ENCODE peak calls at places on chromosomes 12 and 14, in five cellular contexts. R is RPMI7951, I is skeletal muscle cell, G is anterior cingulate cortex, X is fibroblast of lung. H is an unnamed sample.

GRCh38 chr14:23126548-23127278 is 7.7 kb upstream of the CEBPE start:
- DNase-seq in R (no peak), I (no peak), G (no peak), X (no peak), H (no peak)

GRCh38 chr12:31715283-31715825 is 13.5 kb downstream of the AMN1 start:
- DNase-seq in R (no peak), I (no peak), G (no peak), X (peak), H (no peak)

GRCh38 chr12:3117144-3117581 is 40.0 kb downstream of the TSPAN9 start:
- DNase-seq in R (peak), I (peak), G (no peak), X (peak), H (peak)

GRCh38 chr14:61326847-61327246 is 5.5 kb downstream of the PRKCH start:
- DNase-seq in R (no peak), I (peak), G (no peak), X (no peak), H (no peak)

GRCh38 chr12:50505386-50505827 is 622 bp downstream of the DIP2B start:
- DNase-seq in R (peak), I (no peak), G (peak), X (peak), H (no peak)

GRCh38 chr12:7899755-7900154 is 27.0 kb upstream of the SLC2A14 start:
- DNase-seq in R (no peak), I (no peak), G (no peak), X (peak), H (peak)

GRCh38 chr12:103169-103981 is 36.8 kb downstream of the IQSEC3 start:
- DNase-seq in R (no peak), I (no peak), G (no peak), X (no peak), H (no peak)

GRCh38 chr14:35878272-35879140 is 52.4 kb downstream of the BRMS1L start:
- DNase-seq in R (peak), I (peak), G (no peak), X (peak), H (peak)

GRCh38 chr14:102694530-102695171 is 82.6 kb upstream of the TRAF3 start:
- DNase-seq in R (peak), I (peak), G (peak), X (peak), H (peak)

GRCh38 chr12:88868062-88868461 is 287.8 kb upstream of the KITLG start:
- DNase-seq in R (no peak), I (no peak), G (no peak), X (no peak), H (no peak)

GRCh38 chr14:36588119-36588518 is 5.7 kb upstream of the NKX2-8 start:
- DNase-seq in R (no peak), I (no peak), G (no peak), X (no peak), H (no peak)

GRCh38 chr12:32435921-32436710 is 36.8 kb downstream of the FGD4 start:
- DNase-seq in R (no peak), I (no peak), G (no peak), X (peak), H (no peak)